ENCODE peak calls at places on chromosome 17, in ten cellular contexts. M is lower lobe of right lung; O is substantia nigra; T is SK-N-SH; E is CD8-positive, alpha-beta T cell; V is SJSA1; C is hepatocyte; L is A549; Y is psoas muscle; U is kidney. X is an unnamed sample.
A peak's percentile ranks its signal among the peaks of the same experiment; 100 is the strongest.

GRCh38 chr17:10683853-10684252 is 13.5 kb downstream of the SCO1 start:
- DNase-seq in T (peak; percentile 46), M (no peak), Y (no peak), O (no peak), V (no peak), E (no peak), C (no peak), U (no peak), L (peak; percentile 56), X (no peak)

GRCh38 chr17:64787255-64787920 is 125.3 kb upstream of the SMURF2 start:
- DNase-seq in U (no peak), C (peak; percentile 69), E (no peak), T (no peak), L (no peak), V (no peak), M (no peak), Y (no peak), O (no peak), X (no peak)

GRCh38 chr17:68353121-68353521 is 61.8 kb downstream of the ARSG start:
- DNase-seq in L (no peak), Y (no peak), M (no peak), T (no peak), V (no peak), U (no peak), E (no peak), C (no peak), O (no peak), X (no peak)

GRCh38 chr17:34306466-34306865 is 12.8 kb upstream of the CCL8 start:
- DNase-seq in U (no peak), V (peak; percentile 49), O (no peak), Y (no peak), M (no peak), L (peak; percentile 38), E (no peak), T (peak; percentile 32), C (peak; percentile 37), X (no peak)

GRCh38 chr17:45022655-45023339 is 28.6 kb downstream of the DCAKD start:
- DNase-seq in O (no peak), L (no peak), C (no peak), E (no peak), V (no peak), Y (no peak), U (no peak), M (no peak), T (no peak), X (no peak)

GRCh38 chr17:2034157-2034556 is 4.2 kb downstream of the DPH1 start:
- DNase-seq in U (no peak), V (no peak), O (no peak), L (no peak), E (no peak), M (no peak), C (no peak), Y (no peak), T (no peak), X (no peak)

GRCh38 chr17:13520899-13521572 is 80.7 kb downstream of the HS3ST3A1 start:
- DNase-seq in C (no peak), T (no peak), L (no peak), Y (no peak), V (peak; percentile 88), E (no peak), O (no peak), M (no peak), U (no peak), X (no peak)

GRCh38 chr17:6254036-6254435 is 180.9 kb downstream of the AIPL1 start:
- DNase-seq in T (no peak), E (no peak), U (no peak), L (no peak), Y (no peak), O (no peak), M (no peak), C (no peak), V (no peak), X (no peak)

GRCh38 chr17:27414271-27414670 is 42.0 kb upstream of the KSR1 start:
- DNase-seq in T (no peak), Y (no peak), V (no peak), E (no peak), U (no peak), O (no peak), L (no peak), M (no peak), C (no peak), X (no peak)

GRCh38 chr17:44501866-44502265 is 1.3 kb downstream of the GPATCH8 start:
- DNase-seq in O (no peak), U (no peak), C (peak; percentile 22), E (no peak), V (peak; percentile 19), T (no peak), Y (no peak), L (no peak), M (no peak), X (no peak)

GRCh38 chr17:38777641-38778250 is 21.6 kb downstream of the PIP4K2B start:
- DNase-seq in E (no peak), O (no peak), V (no peak), L (no peak), U (no peak), C (no peak), T (no peak), Y (no peak), M (no peak), X (no peak)

GRCh38 chr17:43779145-43780125 is 658 bp upstream of the DUSP3 start:
- DNase-seq in V (peak; percentile 86), C (no peak), E (no peak), Y (no peak), U (no peak), L (peak; percentile 66), M (no peak), O (no peak), T (no peak), X (no peak)

GRCh38 chr17:58232707-58233156 is 5.7 kb upstream of the LPO start:
- DNase-seq in U (no peak), E (no peak), O (no peak), Y (no peak), V (no peak), M (peak; percentile 67), T (no peak), L (peak; percentile 44), C (no peak), X (peak; percentile 11)

GRCh38 chr17:79678091-79678731 is 52.5 kb upstream of the ENPP7 start:
- DNase-seq in V (no peak), Y (no peak), U (peak; percentile 20), M (no peak), T (no peak), O (no peak), E (no peak), C (no peak), L (no peak), X (no peak)

DNA sequence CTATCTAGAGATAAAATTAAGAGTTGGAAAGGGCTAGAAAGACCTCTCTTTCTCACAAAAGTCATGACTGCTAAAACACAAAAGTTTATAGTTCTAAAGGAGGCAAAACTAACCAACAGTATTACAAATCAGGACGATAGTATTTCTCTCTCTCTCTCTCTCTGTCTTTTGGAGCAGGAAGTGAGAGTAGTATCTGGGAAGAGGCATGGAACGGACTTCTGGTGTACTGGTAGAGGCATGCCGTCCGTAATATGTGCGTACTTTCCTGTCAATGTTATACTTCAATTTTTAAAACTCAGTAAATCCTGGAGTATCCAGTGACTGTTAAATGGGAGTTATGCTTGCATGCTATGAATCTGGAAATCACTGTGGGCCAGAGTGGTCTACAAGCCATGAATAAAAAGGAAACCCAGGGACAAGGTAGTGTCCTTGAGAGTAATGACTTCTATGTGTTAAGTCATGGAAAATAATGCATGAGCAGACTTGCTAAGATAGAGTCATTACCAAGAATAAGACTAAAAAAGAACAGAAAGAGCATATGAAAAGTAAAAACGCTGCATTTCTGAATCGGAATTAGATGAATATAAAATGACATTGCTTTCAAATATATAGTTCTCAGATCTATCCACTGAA is 49.8 kb upstream of the ANKFY1 start:
- DNase-seq in E (no peak), L (no peak), Y (no peak), C (no peak), T (no peak), V (no peak), U (no peak), M (no peak), O (no peak), X (no peak)
- H3K27ac ChIP-seq in E (no peak overlapping the region), L (no peak overlapping the region), Y (peak overlapping the region; percentile 70), C (peak overlapping the region; percentile 14), T (no peak overlapping the region), V (no peak overlapping the region), U (no peak overlapping the region), M (peak overlapping the region; percentile 26), O (peak overlapping the region; percentile 7), X (peak overlapping the region; percentile 58)

DNA sequence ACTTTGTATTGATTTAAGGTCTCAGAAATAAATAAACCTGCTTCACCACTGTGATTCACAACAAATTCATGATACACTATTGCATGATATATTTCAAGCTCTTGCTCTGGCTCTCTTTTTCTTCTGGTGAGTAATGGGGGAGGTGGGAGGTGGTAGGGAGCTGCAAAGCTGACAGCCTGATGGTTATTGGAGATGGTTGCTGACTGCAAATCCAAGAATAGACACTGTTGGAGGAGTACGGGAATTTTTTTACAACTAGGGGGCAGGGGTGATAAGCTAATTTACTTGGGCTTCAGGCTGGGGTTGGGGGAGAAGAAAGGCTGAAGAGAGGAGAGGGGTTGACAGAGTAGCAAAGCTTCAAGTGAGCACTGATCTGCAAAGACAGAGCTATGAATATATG is 190.0 kb downstream of the AATF start:
- DNase-seq in Y (no peak), V (no peak), C (no peak), O (no peak), M (no peak), E (no peak), L (no peak), T (no peak), U (no peak), X (no peak)
- H3K27ac ChIP-seq in Y (no peak overlapping the region), V (no peak overlapping the region), C (no peak overlapping the region), O (no peak overlapping the region), M (no peak overlapping the region), E (no peak overlapping the region), L (no peak overlapping the region), T (peak overlapping the region; percentile 92), U (no peak overlapping the region), X (no peak overlapping the region)

GRCh38 chr17:42316755-42317154 is 28.5 kb downstream of the STAT5A start:
- DNase-seq in C (no peak), M (no peak), T (no peak), L (no peak), U (no peak), E (no peak), Y (no peak), O (no peak), V (no peak), X (no peak)
- H3K27ac ChIP-seq in C (peak overlapping the region; percentile 31), M (no peak overlapping the region), T (no peak overlapping the region), L (no peak overlapping the region), U (no peak overlapping the region), E (no peak overlapping the region), Y (no peak overlapping the region), O (no peak overlapping the region), V (no peak overlapping the region), X (no peak overlapping the region)

DNA sequence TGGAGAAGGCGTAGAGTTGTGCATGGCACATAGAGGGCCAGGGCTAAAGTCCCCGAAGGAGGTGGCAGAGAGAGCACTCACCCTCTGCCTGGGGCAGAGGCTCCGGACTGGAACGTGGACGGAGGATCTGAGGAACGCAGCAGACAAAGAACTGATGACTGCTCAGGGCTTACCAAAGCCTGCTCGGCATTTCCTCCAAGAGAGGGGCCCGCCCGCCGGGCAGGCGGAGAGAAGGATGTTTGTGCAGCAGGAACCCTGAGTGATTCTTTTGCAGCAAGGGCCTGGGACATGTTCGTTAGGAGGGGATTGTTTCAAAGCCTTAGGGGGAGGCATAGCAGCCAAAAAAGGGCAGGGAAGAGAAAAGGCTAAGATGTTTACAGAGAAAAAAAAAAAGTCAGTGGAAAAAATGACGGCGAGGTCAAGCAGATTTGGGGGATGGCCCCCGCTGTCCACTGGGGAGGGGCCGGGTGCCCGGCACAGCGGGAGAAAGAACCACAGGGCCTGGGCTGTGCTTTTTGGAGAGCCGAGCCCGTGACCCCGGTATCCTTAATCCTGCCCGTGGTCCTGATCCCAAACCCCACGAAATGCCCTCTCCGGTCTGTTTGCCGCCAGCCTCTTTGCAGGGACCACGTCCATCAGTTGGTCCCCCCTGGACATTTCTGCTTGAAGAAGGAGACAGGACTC is 129.2 kb downstream of the NTN1 start:
- DNase-seq in O (no peak), Y (no peak), L (no peak), T (no peak), E (no peak), U (no peak), M (no peak), V (peak; percentile 49), C (peak; percentile 69), X (no peak)
- H3K27ac ChIP-seq in O (no peak overlapping the region), Y (no peak overlapping the region), L (no peak overlapping the region), T (no peak overlapping the region), E (no peak overlapping the region), U (no peak overlapping the region), M (no peak overlapping the region), V (no peak overlapping the region), C (peak overlapping the region; percentile 59), X (no peak overlapping the region)